ENCODE peak calls at places on chromosomes 1 and 21, in five cellular contexts. Q is esophagus squamous epithelium, H is Peyer's patch, P is heart left ventricle, O is body of pancreas. Y is an unnamed sample. For H3K27me3, the result is how much of the 10 kb centered on the place peaks cover.

GRCh38 chr1:233107130-233107529 is 156.7 kb downstream of the NTPCR start:
- DNase-seq in Q (no peak), O (no peak), P (no peak), H (no peak), Y (no peak)

GRCh38 chr1:174777262-174777661 is 222.5 kb upstream of the CACYBP start:
- DNase-seq in P (no peak), O (no peak), H (no peak), Q (no peak), Y (no peak)

GRCh38 chr21:41809891-41810596 is 43.2 kb upstream of the RIPK4 start:
- DNase-seq in O (no peak), P (no peak), Q (no peak), H (no peak), Y (peak)

GRCh38 chr1:67686272-67687197 is 1.5 kb downstream of the GADD45A start:
- DNase-seq in P (peak), Q (no peak), H (peak), O (peak), Y (peak)

GRCh38 chr1:112722601-112723510 is 7.7 kb upstream of the PPM1J start:
- DNase-seq in P (no peak), O (no peak), H (no peak), Q (no peak), Y (no peak)

GRCh38 chr1:231055271-231055670 is 15.2 kb upstream of the FAM89A start:
- DNase-seq in H (no peak), O (no peak), Q (no peak), P (no peak), Y (no peak)

GRCh38 chr1:184648160-184648855 is 106.3 kb downstream of the EDEM3 start:
- DNase-seq in H (no peak), O (no peak), Q (no peak), P (no peak), Y (no peak)

GRCh38 chr1:219296916-219297315 is 123.2 kb downstream of the LYPLAL1 start:
- DNase-seq in O (no peak), P (no peak), Q (no peak), H (no peak), Y (no peak)

GRCh38 chr1:26156285-26157038 is 2.4 kb upstream of the FAM110D start:
- DNase-seq in O (no peak), P (peak), H (peak), Q (no peak), Y (no peak)

GRCh38 chr1:16189921-16190499 is 22.4 kb downstream of the ARHGEF19 start:
- DNase-seq in P (no peak), Q (no peak), O (no peak), H (no peak), Y (no peak)

GRCh38 chr1:209797978-209798639 is 7.8 kb downstream of the IRF6 start:
- DNase-seq in P (no peak), H (no peak), O (no peak), Q (no peak), Y (no peak)

GRCh38 chr1:209150114-209150513 is 433.4 kb upstream of the CAMK1G start:
- DNase-seq in Q (no peak), H (no peak), O (no peak), P (no peak), Y (no peak)

GRCh38 chr1:2804628-2805351 is 3.3 kb upstream of the TTC34 start:
- DNase-seq in Q (no peak), O (no peak), H (no peak), P (peak), Y (no peak)

GRCh38 chr21:38081663-38082062 is 165.4 kb upstream of the KCNJ6 start:
- DNase-seq in P (no peak), H (no peak), Q (no peak), O (no peak), Y (no peak)

GRCh38 chr1:155083865-155084721 is 5.5 kb downstream of the EFNA3 start:
- DNase-seq in Q (no peak), O (peak), H (peak), P (no peak), Y (peak)

GRCh38 chr1:244865028-244865371 is 657 bp upstream of the HNRNPU start:
- DNase-seq in H (peak), P (peak), Q (peak), O (peak), Y (no peak)

GRCh38 chr21:41758550-41758949 is 8.3 kb downstream of the RIPK4 start:
- DNase-seq in P (no peak), H (no peak), Q (no peak), O (no peak), Y (no peak)

GRCh38 chr1:55214903-55215193 is 316 bp downstream of the USP24 start:
- DNase-seq in H (peak), Q (no peak), O (peak), P (peak), Y (no peak)

GRCh38 chr1:178388398-178389161 is 108.2 kb downstream of the CLEC20A start:
- DNase-seq in Q (no peak), O (no peak), P (no peak), H (no peak), Y (no peak)

GRCh38 chr1:25672763-25673409 is 56.3 kb downstream of the MAN1C1 start:
- DNase-seq in H (no peak), P (no peak), O (no peak), Q (no peak), Y (no peak)

GRCh38 chr1:222923506-222923905 is 108.7 kb downstream of the DISP1 start:
- DNase-seq in P (no peak), O (no peak), Q (no peak), H (no peak), Y (no peak)

GRCh38 chr1:222924140-222924706 is 109.4 kb downstream of the DISP1 start:
- DNase-seq in O (no peak), H (no peak), Q (no peak), P (no peak), Y (no peak)

GRCh38 chr1:222930097-222930496 is 115.3 kb downstream of the DISP1 start:
- DNase-seq in P (no peak), O (no peak), H (no peak), Q (no peak), Y (no peak)

GRCh38 chr1:222928212-222928611 is 113.4 kb downstream of the DISP1 start:
- DNase-seq in O (peak), H (no peak), P (peak), Q (no peak), Y (no peak)

DNA sequence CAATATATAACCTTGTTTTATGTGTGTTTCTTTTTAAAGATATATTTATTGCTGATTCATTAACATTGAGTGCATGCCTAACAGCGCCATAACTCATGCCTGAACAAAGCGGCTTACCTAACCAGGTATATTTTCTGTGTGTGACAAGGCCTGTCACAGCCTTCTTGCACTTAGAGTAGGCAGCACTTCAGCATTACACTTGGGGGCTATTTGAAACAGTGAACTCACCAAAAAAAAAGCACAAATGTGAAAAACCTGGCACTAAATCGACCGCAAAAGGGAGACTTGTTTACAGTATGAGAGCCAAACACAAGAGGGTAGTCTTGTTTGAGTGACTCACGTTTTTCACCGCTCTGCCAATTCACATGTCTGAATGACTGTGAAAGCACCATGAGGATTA is 111.7 kb downstream of the DISP1 start:
- DNase-seq in O (no peak), Q (no peak), H (no peak), P (no peak), Y (no peak)
- TF ChIP-seq POLR2A in O (no peak), Q (no peak), H (no peak), P (no peak), Y (no peak)

DNA sequence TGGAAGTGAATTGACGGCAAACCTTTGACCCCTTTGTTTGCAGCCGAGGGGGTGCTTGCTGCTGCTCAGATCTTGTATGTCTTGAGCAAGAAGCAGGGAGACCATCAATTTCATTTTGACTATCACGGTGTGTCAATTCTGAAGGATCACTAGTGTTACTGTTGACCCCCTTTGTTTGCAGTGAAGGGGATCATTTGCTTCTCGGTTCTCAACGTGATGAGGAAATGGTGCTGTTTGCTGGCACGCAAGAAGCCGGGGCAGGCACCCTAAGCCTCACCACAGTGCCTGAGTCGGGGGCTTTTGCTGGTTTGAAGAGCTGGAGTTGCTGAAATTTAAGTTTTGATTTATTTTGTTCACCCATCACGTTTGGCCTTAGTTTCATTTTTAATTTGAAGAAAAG is 7.5 kb downstream of the RBM15 start:
- DNase-seq in P (no peak), O (no peak), H (no peak), Q (no peak), Y (no peak)
- H3K27ac ChIP-seq in P (no peak), O (no peak), H (no peak), Q (no peak), Y (no peak)

GRCh38 chr1:39788758-39789570 is at the start of gene BMP8B:
- DNase-seq in O (peak), Q (peak), H (peak), P (peak), Y (peak)
- H3K27me3 ChIP-seq in O (under half), Q (under half), H (under half), P (under half), Y (under half)

DNA sequence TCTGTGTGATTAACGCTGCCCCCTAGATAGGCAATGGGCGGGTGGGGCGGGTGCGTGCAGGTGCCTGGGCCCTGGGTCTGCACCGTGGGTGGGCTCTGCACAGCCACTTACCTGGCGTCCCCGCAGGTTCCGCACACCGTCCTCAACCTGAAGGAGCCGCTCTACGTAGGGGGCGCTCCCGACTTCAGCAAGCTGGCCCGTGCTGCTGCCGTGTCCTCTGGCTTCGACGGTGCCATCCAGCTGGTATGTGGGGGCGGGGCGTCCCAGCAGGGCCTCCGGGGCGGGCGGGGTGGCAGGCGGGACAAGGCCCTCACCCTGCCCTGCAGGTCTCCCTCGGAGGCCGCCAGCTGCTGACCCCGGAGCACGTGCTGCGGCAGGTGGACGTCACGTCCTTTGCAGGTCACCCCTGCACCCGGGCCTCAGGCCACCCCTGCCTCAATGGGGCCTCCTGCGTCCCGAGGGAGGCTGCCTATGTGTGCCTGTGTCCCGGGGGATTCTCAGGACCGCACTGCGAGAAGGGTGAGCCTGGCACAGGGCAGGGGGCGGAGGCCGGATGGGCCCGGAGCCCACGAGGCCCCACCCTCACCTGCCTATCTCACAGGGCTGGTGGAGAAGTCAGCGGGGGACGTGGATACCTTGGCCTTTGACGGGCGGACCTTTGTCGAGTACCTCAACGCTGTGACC is 22.8 kb downstream of the RNF223 start:
- DNase-seq in Q (no peak), P (no peak), O (no peak), H (no peak), Y (no peak)
- TF ChIP-seq POLR2A in Q (no peak), P (no peak), O (no peak), H (no peak), Y (no peak)

DNA sequence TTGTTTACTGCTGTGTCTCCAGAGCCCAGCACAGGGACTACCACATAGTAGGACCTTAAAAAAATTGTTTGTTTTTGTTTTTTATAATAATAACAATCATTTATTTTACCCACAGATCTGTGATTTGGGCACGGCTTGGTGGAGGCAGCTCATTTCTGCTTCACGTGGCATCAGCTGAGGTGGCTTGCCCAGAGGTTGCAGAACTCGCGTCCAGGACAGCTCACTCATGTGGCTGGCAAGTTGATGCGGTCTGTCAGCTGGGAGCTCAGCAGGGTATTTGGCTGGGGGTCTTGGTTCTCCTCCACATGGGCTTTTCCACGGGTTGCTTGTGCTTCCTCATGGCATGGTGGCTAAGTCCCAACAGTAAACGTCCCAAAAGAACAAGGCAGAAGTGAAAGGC is 2.9 kb upstream of the SYNC start:
- DNase-seq in O (no peak), P (no peak), H (no peak), Q (no peak), Y (no peak)
- H3K27ac ChIP-seq in O (no peak), P (no peak), H (no peak), Q (peak), Y (no peak)